ENCODE peak calls at places on chromosome 22, in four cellular contexts. R is activated CD8-positive, alpha-beta T cell treated with anti-CD3 and anti-CD28 coated beads for 36 hours; U is heart right ventricle; N is body of pancreas. J is an unnamed sample.

GRCh38 chr22:43001271-43002197 is 13.4 kb downstream of the PACSIN2 start:
- DNase-seq in R (peak), U (no peak), N (no peak), J (no peak)

GRCh38 chr22:40385041-40385782 is 14.8 kb downstream of the SGSM3 start:
- DNase-seq in N (peak), R (peak), U (no peak), J (peak)

GRCh38 chr22:32842486-32842885 is 41.0 kb downstream of the TIMP3 start:
- DNase-seq in N (no peak), R (no peak), U (no peak), J (no peak)

GRCh38 chr22:30687358-30687757 is 7.3 kb upstream of the OSBP2 start:
- DNase-seq in N (no peak), U (no peak), R (no peak), J (no peak)

GRCh38 chr22:21695432-21696085 is 29.7 kb downstream of the PPIL2 start:
- DNase-seq in N (no peak), U (no peak), R (no peak), J (no peak)

GRCh38 chr22:30195245-30196140 is 51.1 kb downstream of the LIF start:
- DNase-seq in N (no peak), R (no peak), U (peak), J (no peak)

GRCh38 chr22:48101704-48102103 is 1339.3 kb downstream of the TBC1D22A start:
- DNase-seq in U (no peak), N (no peak), R (no peak), J (no peak)

GRCh38 chr22:48953830-48954229 is 873.8 kb downstream of the BRD1 start:
- DNase-seq in R (no peak), N (no peak), U (no peak), J (no peak)

GRCh38 chr22:23263651-23264555 is 83.6 kb downstream of the BCR start:
- DNase-seq in N (peak), U (no peak), R (peak), J (no peak)

GRCh38 chr22:43847376-43848289 is 14.7 kb downstream of the SULT4A1 start:
- DNase-seq in U (no peak), R (no peak), N (no peak), J (no peak)

GRCh38 chr22:29205260-29205597 is 467 bp upstream of the EMID1 start:
- DNase-seq in R (no peak), N (peak), U (no peak), J (no peak)

GRCh38 chr22:38924197-38924952 is 33.0 kb upstream of the APOBEC3A start:
- DNase-seq in N (peak), R (no peak), U (peak), J (no peak)

GRCh38 chr22:38243007-38243775 is 29.6 kb downstream of the TMEM184B start:
- DNase-seq in U (no peak), R (no peak), N (peak), J (no peak)

GRCh38 chr22:37017356-37017755 is 1.9 kb downstream of the TST start:
- DNase-seq in U (no peak), R (no peak), N (peak), J (no peak)

GRCh38 chr22:29291215-29291614 is 15.2 kb upstream of the GAS2L1 start:
- DNase-seq in U (no peak), N (no peak), R (no peak), J (no peak)

GRCh38 chr22:49420651-49421050 is 407.0 kb downstream of the BRD1 start:
- DNase-seq in N (no peak), U (no peak), R (no peak), J (no peak)

GRCh38 chr22:48054596-48054995 is 1292.1 kb downstream of the TBC1D22A start:
- DNase-seq in R (no peak), U (no peak), N (no peak), J (no peak)

GRCh38 chr22:44620129-44620840 is 81.7 kb upstream of the PRR5 start:
- DNase-seq in U (peak), N (peak), R (peak), J (peak)

GRCh38 chr22:36160499-36160942 is at the start of gene APOL3:
- DNase-seq in N (peak), U (peak), R (peak), J (peak)

GRCh38 chr22:45743687-45744086 is 72.1 kb downstream of the ATXN10 start:
- DNase-seq in N (no peak), U (peak), R (no peak), J (no peak)

DNA sequence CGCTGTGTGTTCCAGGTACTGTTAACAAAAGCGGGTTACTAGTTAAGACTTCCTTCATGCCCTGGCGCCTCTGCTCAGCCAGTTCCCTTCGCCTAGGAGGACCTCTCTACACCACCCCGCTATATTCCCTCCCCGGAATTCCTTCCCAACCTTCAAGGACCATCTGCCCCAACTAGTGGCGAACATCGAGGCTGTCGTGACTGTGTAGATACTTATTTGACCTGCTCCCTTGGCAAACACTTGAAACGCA is 450 bp upstream of the BCL2L13 start:
- DNase-seq in R (peak), N (no peak), U (no peak), J (peak)
- TF ChIP-seq CTCF in R (no peak), N (peak), U (no peak), J (no peak)

DNA sequence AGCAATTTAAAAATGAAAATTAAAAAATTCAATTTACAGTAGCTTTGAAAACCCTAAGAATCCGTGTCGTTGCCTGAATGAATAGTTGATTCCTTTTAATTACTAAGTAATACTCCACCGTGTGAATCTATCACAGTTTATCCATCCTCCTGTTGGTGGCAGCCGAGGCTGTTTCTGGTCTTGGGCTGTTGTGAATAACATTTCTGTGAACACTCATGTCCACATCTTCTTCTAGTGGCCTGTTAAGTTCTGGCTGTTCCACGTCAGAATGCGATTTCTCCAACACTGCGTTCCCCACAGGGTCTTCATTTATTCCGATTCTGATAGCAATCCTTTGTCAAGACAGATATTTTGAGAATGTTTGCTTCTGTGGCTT is 223.0 kb downstream of the TBC1D22A start:
- DNase-seq in R (no peak), U (no peak), N (no peak), J (no peak)
- TF ChIP-seq CTCF in R (no peak), U (no peak), N (no peak), J (no peak)

GRCh38 chr22:20571531-20572007 is 64.2 kb downstream of the MED15 start:
- DNase-seq in N (no peak), U (peak), R (peak), J (peak)
- TF ChIP-seq CTCF in N (peak), U (peak), R (peak), J (peak)

GRCh38 chr22:27825174-27825573 is 23.6 kb upstream of the MN1 start:
- DNase-seq in N (no peak), R (peak), U (no peak), J (no peak)
- TF ChIP-seq CTCF in N (no peak), R (peak), U (peak), J (peak)

J was measured in GM13977.